ENCODE peak calls at places on chromosomes 6 and 20, in ten cellular contexts. Z, M, B, Y, X, N, R, C, Q and A are unnamed samples. For H3K9me3 and H3K4me1, the result is how much of the 10 kb centered on the place peaks cover.

GRCh38 chr20:10673176-10673830 is 496 bp downstream of the JAG1 start:
- DNase-seq in Z (no peak), M (peak), B (no peak), Y (peak), X (no peak), N (no peak), R (peak), C (peak), Q (peak), A (peak)

GRCh38 chr6:53378208-53378607 is 29.5 kb upstream of the ELOVL5 start:
- DNase-seq in Z (no peak), M (no peak), B (no peak), Y (no peak), X (no peak), N (no peak), R (no peak), C (no peak), Q (no peak), A (no peak)

GRCh38 chr6:47135772-47136171 is 93.6 kb upstream of the ADGRF1 start:
- DNase-seq in Z (no peak), M (no peak), B (no peak), Y (no peak), X (peak), N (peak), R (no peak), C (no peak), Q (no peak), A (no peak)

GRCh38 chr20:2759603-2760360 is 40.6 kb downstream of the CPXM1 start:
- DNase-seq in Z (no peak), M (no peak), B (no peak), Y (no peak), X (no peak), N (no peak), R (no peak), C (no peak), Q (no peak), A (no peak)

GRCh38 chr6:40358473-40359460 is 228.4 kb downstream of the LRFN2 start:
- DNase-seq in Z (no peak), M (no peak), B (no peak), Y (no peak), X (no peak), N (no peak), R (no peak), C (no peak), Q (no peak), A (no peak)

GRCh38 chr6:158251565-158251964 is 60.7 kb upstream of the TULP4 start:
- DNase-seq in Z (no peak), M (no peak), B (no peak), Y (no peak), X (no peak), N (no peak), R (no peak), C (no peak), Q (no peak), A (no peak)

GRCh38 chr6:38503032-38503784 is 136.5 kb downstream of the BTBD9 start:
- DNase-seq in Z (no peak), M (no peak), B (no peak), Y (no peak), X (no peak), N (no peak), R (no peak), C (no peak), Q (no peak), A (no peak)

GRCh38 chr20:51354191-51354768 is 188.2 kb downstream of the NFATC2 start:
- DNase-seq in Z (no peak), M (no peak), B (no peak), Y (no peak), X (peak), N (no peak), R (no peak), C (no peak), Q (no peak), A (no peak)

GRCh38 chr20:41205313-41205712 is 68.0 kb downstream of the PLCG1 start:
- DNase-seq in Z (no peak), M (no peak), B (no peak), Y (no peak), X (no peak), N (no peak), R (no peak), C (no peak), Q (no peak), A (no peak)

GRCh38 chr6:82040405-82041221 is 206.9 kb downstream of the IBTK start:
- DNase-seq in Z (peak), M (peak), B (no peak), Y (peak), X (peak), N (peak), R (peak), C (no peak), Q (peak), A (no peak)

GRCh38 chr6:36067374-36068011 is 39.9 kb downstream of the MAPK14 start:
- DNase-seq in Z (no peak), M (no peak), B (no peak), Y (no peak), X (peak), N (no peak), R (no peak), C (no peak), Q (no peak), A (no peak)

GRCh38 chr20:44776977-44777376 is 31.3 kb downstream of the KCNK15 start:
- DNase-seq in Z (no peak), M (no peak), B (no peak), Y (no peak), X (peak), N (peak), R (no peak), C (no peak), Q (no peak), A (no peak)

GRCh38 chr6:158564243-158565121 is 4.6 kb downstream of the TMEM181 start:
- DNase-seq in Z (no peak), M (no peak), B (no peak), Y (peak), X (no peak), N (no peak), R (no peak), C (no peak), Q (no peak), A (no peak)

GRCh38 chr6:54892831-54893230 is 46.3 kb downstream of the FAM83B start:
- DNase-seq in Z (no peak), M (no peak), B (no peak), Y (no peak), X (peak), N (peak), R (no peak), C (no peak), Q (no peak), A (no peak)

GRCh38 chr6:81366970-81367369 is 385.5 kb downstream of the TENT5A start:
- DNase-seq in Z (no peak), M (no peak), B (no peak), Y (no peak), X (no peak), N (no peak), R (no peak), C (no peak), Q (no peak), A (no peak)

GRCh38 chr6:82348130-82348529 is 15.5 kb upstream of the TPBG start:
- DNase-seq in Z (no peak), M (no peak), B (no peak), Y (no peak), X (no peak), N (peak), R (no peak), C (no peak), Q (no peak), A (no peak)

GRCh38 chr6:117840541-117840983 is 66.5 kb upstream of the SLC35F1 start:
- DNase-seq in Z (no peak), M (no peak), B (no peak), Y (no peak), X (peak), N (peak), R (no peak), C (no peak), Q (no peak), A (no peak)

GRCh38 chr6:54445207-54445606 is 137.0 kb downstream of the TINAG start:
- DNase-seq in Z (no peak), M (no peak), B (no peak), Y (no peak), X (no peak), N (no peak), R (no peak), C (no peak), Q (no peak), A (no peak)

GRCh38 chr20:33846291-33846916 is 35.3 kb downstream of the CHMP4B start:
- DNase-seq in Z (no peak), M (peak), B (no peak), Y (no peak), X (peak), N (no peak), R (no peak), C (peak), Q (peak), A (no peak)

GRCh38 chr6:52390361-52390727 is 28.4 kb downstream of the PAQR8 start:
- DNase-seq in Z (no peak), M (no peak), B (no peak), Y (no peak), X (peak), N (no peak), R (no peak), C (no peak), Q (no peak), A (no peak)

GRCh38 chr6:168097621-168098430 is 18.8 kb upstream of the FRMD1 start:
- DNase-seq in Z (no peak), M (no peak), B (no peak), Y (no peak), X (no peak), N (no peak), R (peak), C (no peak), Q (no peak), A (peak)

GRCh38 chr6:22057962-22058361 is 238.9 kb downstream of the PRL start:
- DNase-seq in Z (no peak), M (no peak), B (no peak), Y (no peak), X (peak), N (no peak), R (no peak), C (no peak), Q (no peak), A (no peak)

GRCh38 chr20:37430778-37431460 is 85.0 kb downstream of the SRC start:
- DNase-seq in Z (no peak), M (no peak), B (no peak), Y (no peak), X (no peak), N (no peak), R (no peak), C (no peak), Q (no peak), A (no peak)

GRCh38 chr20:40416274-40416673 is 272.8 kb downstream of the MAFB start:
- DNase-seq in Z (no peak), M (no peak), B (no peak), Y (no peak), X (no peak), N (no peak), R (no peak), C (no peak), Q (no peak), A (no peak)

GRCh38 chr6:149060985-149061760 is 256.3 kb upstream of the TAB2 start:
- DNase-seq in Z (no peak), M (no peak), B (no peak), Y (no peak), X (peak), N (peak), R (peak), C (no peak), Q (no peak), A (no peak)

GRCh38 chr6:14759976-14760672 is 485.7 kb upstream of the JARID2 start:
- DNase-seq in Z (no peak), M (no peak), B (no peak), Y (no peak), X (no peak), N (no peak), R (no peak), C (no peak), Q (no peak), A (no peak)

GRCh38 chr20:22775671-22776139 is 191.3 kb upstream of the FOXA2 start:
- DNase-seq in Z (no peak), M (no peak), B (no peak), Y (no peak), X (peak), N (peak), R (no peak), C (no peak), Q (no peak), A (no peak)

GRCh38 chr20:1386323-1386722 is 6.5 kb downstream of the FKBP1A start:
- DNase-seq in Z (no peak), M (no peak), B (no peak), Y (no peak), X (no peak), N (no peak), R (no peak), C (no peak), Q (no peak), A (no peak)

GRCh38 chr20:48007356-48007755 is 222.1 kb upstream of the SULF2 start:
- DNase-seq in Z (no peak), M (no peak), B (no peak), Y (no peak), X (no peak), N (no peak), R (no peak), C (no peak), Q (no peak), A (no peak)

GRCh38 chr20:63100926-63101699 is 94.3 kb upstream of the BHLHE23 start:
- DNase-seq in Z (no peak), M (no peak), B (no peak), Y (no peak), X (no peak), N (no peak), R (no peak), C (no peak), Q (no peak), A (peak)

GRCh38 chr6:113433506-113433991 is 423.6 kb upstream of the MARCKS start:
- DNase-seq in Z (peak), M (peak), B (no peak), Y (peak), X (peak), N (peak), R (peak), C (no peak), Q (peak), A (peak)

GRCh38 chr20:56155625-56156024 is 92.9 kb upstream of the MC3R start:
- DNase-seq in Z (no peak), M (no peak), B (no peak), Y (no peak), X (no peak), N (no peak), R (no peak), C (no peak), Q (no peak), A (no peak)
- H3K9me3 ChIP-seq in Z (under half), M (under half), B (under half), Y (under half), X (under half), N (under half), R (under half), C (under half), Q (under half), A (under half)

GRCh38 chr6:42025790-42026311 is 24.5 kb upstream of the TAF8 start:
- DNase-seq in Z (no peak), M (no peak), B (no peak), Y (no peak), X (no peak), N (no peak), R (no peak), C (no peak), Q (no peak), A (no peak)
- H3K4me1 ChIP-seq in Z (under half), M (under half), B (half or more), Y (under half), X (under half), N (under half), R (under half), C (under half), Q (under half), A (under half)

GRCh38 chr20:36209921-36210320 is 26.4 kb upstream of the AAR2 start:
- DNase-seq in Z (no peak), M (no peak), B (no peak), Y (no peak), X (no peak), N (no peak), R (no peak), C (no peak), Q (no peak), A (no peak)

GRCh38 chr20:36208257-36208656 is 28.0 kb upstream of the AAR2 start:
- DNase-seq in Z (no peak), M (no peak), B (no peak), Y (no peak), X (no peak), N (no peak), R (no peak), C (no peak), Q (no peak), A (no peak)

GRCh38 chr20:36207602-36208001 is 28.7 kb upstream of the AAR2 start:
- DNase-seq in Z (no peak), M (no peak), B (no peak), Y (no peak), X (no peak), N (no peak), R (no peak), C (no peak), Q (no peak), A (no peak)

GRCh38 chr20:36213362-36213761 is 22.9 kb upstream of the AAR2 start:
- DNase-seq in Z (no peak), M (no peak), B (no peak), Y (no peak), X (no peak), N (no peak), R (no peak), C (no peak), Q (no peak), A (no peak)

GRCh38 chr20:36210561-36210960 is 25.7 kb upstream of the AAR2 start:
- DNase-seq in Z (no peak), M (no peak), B (no peak), Y (no peak), X (no peak), N (no peak), R (no peak), C (no peak), Q (no peak), A (no peak)
- TF ChIP-seq POLR2A in Z (no peak), M (no peak), B (no peak), Y (no peak), X (no peak), N (no peak), R (no peak), C (no peak), Q (no peak), A (no peak)

GRCh38 chr20:26295006-26295405 is 598.4 kb upstream of the ZNF337 start:
- DNase-seq in Z (no peak), M (no peak), B (no peak), Y (no peak), X (no peak), N (no peak), R (no peak), C (no peak), Q (no peak), A (no peak)
- H3K9me3 ChIP-seq in Z (under half), M (under half), B (under half), Y (under half), X (under half), N (under half), R (under half), C (under half), Q (under half), A (under half)

GRCh38 chr6:106882133-106882532 is 92.4 kb downstream of the CD24 start:
- DNase-seq in Z (no peak), M (no peak), B (no peak), Y (no peak), X (no peak), N (no peak), R (no peak), C (no peak), Q (no peak), A (no peak)
- H3K4me1 ChIP-seq in Z (under half), M (under half), B (half or more), Y (under half), X (under half), N (under half), R (under half), C (under half), Q (under half), A (under half)

DNA sequence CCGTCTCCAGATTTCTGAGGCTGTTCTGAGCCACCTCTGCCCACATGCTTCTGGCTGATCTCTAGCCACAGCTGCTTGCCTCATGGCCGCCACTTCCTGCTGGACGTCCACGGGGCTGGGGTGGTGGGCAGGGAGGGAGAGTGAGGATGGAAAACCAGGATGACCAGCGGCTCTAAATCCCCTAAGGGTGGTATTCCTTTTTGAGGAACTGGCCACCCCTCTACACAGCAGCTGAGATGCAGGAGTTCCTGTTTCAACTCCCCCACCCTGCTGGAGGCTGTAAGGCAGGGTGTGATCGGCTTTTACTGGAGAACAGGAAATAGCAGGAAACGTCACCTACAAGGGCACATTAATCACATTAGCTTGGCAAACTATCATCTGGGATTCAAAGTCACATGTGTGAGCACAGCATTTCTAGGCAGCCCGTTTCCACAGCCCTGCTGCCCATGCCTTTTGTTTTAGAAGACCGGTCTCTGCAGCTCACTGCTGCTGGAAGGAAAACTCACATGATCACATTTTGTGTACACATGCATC is 181.6 kb upstream of the ECI2 start:
- DNase-seq in Z (peak), M (peak), B (no peak), Y (no peak), X (peak), N (peak), R (peak), C (no peak), Q (no peak), A (peak)
- TF ChIP-seq POLR2A in Z (no peak), M (no peak), B (no peak), Y (no peak), X (no peak), N (no peak), R (no peak), C (peak), Q (no peak), A (no peak)

GRCh38 chr6:27294409-27294808 is 17.7 kb downstream of the POM121L2 start:
- DNase-seq in Z (no peak), M (no peak), B (no peak), Y (no peak), X (no peak), N (peak), R (no peak), C (no peak), Q (no peak), A (no peak)
- H3K9me3 ChIP-seq in Z (under half), M (under half), B (under half), Y (under half), X (under half), N (under half), R (under half), C (under half), Q (under half), A (under half)

DNA sequence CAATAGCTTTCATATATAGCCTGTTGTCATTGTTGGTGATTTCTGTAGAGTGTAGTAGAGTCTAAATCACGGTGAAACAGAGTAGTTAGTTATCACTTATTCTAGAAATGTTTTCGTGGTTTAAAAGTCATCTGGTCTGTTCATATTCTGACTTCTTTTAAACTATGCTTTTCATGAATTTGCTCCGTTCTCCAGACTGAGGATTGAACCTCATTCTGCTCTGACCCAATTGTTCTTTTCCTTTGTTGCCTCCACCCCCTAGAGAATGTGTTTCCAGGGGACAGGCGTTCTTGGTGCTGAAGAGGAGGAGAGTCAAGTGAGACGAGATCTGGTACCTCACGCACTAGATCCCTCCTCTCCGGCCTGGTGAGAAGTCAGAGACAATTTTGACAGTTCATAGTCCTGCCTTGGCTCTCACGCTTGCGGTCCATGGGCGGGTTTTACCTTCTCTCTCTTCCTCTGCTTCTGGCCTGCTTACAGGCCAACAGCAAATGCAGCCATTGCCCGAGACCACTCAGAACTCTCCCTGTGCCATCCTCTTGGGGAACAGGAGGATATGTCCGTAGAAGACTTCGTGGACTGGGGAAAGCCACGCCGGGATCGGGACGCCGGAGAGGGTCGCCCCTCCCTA is 609 bp upstream of the ZNF292 start:
- DNase-seq in Z (peak), M (no peak), B (no peak), Y (no peak), X (peak), N (peak), R (no peak), C (no peak), Q (peak), A (no peak)
- H3K4me1 ChIP-seq in Z (half or more), M (under half), B (half or more), Y (under half), X (under half), N (under half), R (under half), C (under half), Q (under half), A (under half)

DNA sequence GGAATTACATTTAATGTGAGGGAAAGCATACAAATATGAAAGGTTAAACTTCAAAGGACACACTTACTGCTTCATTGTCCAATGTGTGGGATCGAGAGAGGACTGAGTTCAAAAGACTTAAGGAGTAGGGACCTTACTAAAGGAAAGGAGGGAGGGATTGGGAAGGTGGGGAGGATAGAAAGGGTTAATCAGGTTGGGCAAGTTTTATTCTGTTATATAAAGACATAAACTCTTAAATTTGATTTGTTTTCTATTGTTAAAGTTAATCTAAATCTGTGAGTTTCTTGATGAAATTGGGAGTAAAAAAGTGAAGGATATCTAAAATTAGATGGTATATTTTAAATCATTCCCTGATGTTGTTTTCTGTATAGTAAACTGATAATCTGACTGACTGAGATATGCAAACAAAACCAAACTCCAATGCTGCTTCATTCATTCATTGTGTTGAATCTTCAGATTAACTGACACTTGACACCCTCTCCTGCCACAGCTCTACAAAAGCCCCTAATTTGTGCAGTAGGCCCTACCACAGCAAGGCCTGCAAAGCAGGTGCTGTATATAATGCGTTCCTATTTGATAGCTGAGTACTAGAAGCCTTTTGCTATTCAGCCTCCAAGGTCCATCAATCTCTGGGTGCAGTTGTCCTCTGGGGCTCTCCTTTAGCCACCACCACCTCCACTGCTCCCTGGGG is 1.3 kb upstream of the UBE2J1 start:
- DNase-seq in Z (no peak), M (no peak), B (no peak), Y (no peak), X (no peak), N (no peak), R (no peak), C (no peak), Q (no peak), A (no peak)
- TF ChIP-seq POLR2A in Z (no peak), M (no peak), B (no peak), Y (no peak), X (no peak), N (no peak), R (no peak), C (no peak), Q (no peak), A (no peak)